ENCODE peak calls at places on chromosomes 3 and 15, in six cellular contexts. Q, E, D, S, N and L are unnamed samples.
A peak's percentile ranks its signal among the peaks of the same experiment; 100 is the strongest.

GRCh38 chr3:44136421-44136820 is 105.3 kb upstream of the TOPAZ1 start:
- DNase-seq in S (no peak), E (peak; percentile 20), N (no peak), Q (no peak), D (peak; percentile 1), L (no peak)

GRCh38 chr3:53194218-53195065 is 33.4 kb downstream of the PRKCD start:
- DNase-seq in S (no peak), Q (peak; percentile 39), N (no peak), E (no peak), D (peak; percentile 23), L (peak; percentile 61)

GRCh38 chr15:62769604-62770003 is 272.9 kb upstream of the TPM1 start:
- DNase-seq in Q (peak; percentile 84), N (no peak), E (no peak), S (no peak), D (peak; percentile 63), L (no peak)

GRCh38 chr3:139538733-139539132 is 809 bp downstream of the RBP1 start:
- DNase-seq in S (no peak), E (no peak), N (no peak), D (peak; percentile 38), Q (peak; percentile 53), L (peak; percentile 44)

GRCh38 chr3:109994853-109995252 is 657.5 kb upstream of the DPPA4 start:
- DNase-seq in Q (no peak), E (no peak), N (no peak), D (no peak), S (no peak), L (no peak)

GRCh38 chr15:34119291-34119690 is 17.4 kb downstream of the PGBD4 start:
- DNase-seq in E (no peak), D (peak; percentile 61), S (no peak), N (peak; percentile 49), Q (no peak), L (no peak)

GRCh38 chr3:155748611-155749365 is 3.9 kb upstream of the PLCH1 start:
- DNase-seq in E (no peak), S (no peak), N (peak; percentile 5), D (no peak), Q (no peak), L (no peak)

GRCh38 chr3:195255571-195256501 is 15.1 kb downstream of the XXYLT1 start:
- DNase-seq in N (no peak), Q (no peak), S (no peak), D (no peak), E (no peak), L (no peak)

GRCh38 chr3:129611812-129612349 is 5.4 kb upstream of the PLXND1 start:
- DNase-seq in N (peak; percentile 97), D (peak; percentile 84), E (no peak), S (no peak), Q (peak; percentile 49), L (peak; percentile 88)

GRCh38 chr3:21944251-21944650 is 193.2 kb upstream of the ZNF385D start:
- DNase-seq in N (no peak), Q (no peak), S (no peak), D (no peak), E (peak; percentile 58), L (no peak)

GRCh38 chr15:60661075-60661645 is 182.2 kb upstream of the ICE2 start:
- DNase-seq in D (no peak), S (no peak), Q (no peak), E (no peak), N (peak; percentile 9), L (no peak)

GRCh38 chr3:128398586-128398985 is 68.1 kb downstream of the DNAJB8 start:
- DNase-seq in N (no peak), S (no peak), D (no peak), Q (no peak), E (no peak), L (no peak)

GRCh38 chr3:53890726-53891499 is 746 bp downstream of the SELENOK start:
- DNase-seq in S (no peak), E (no peak), D (peak; percentile 65), Q (peak; percentile 42), N (peak; percentile 66), L (no peak)

GRCh38 chr3:133610031-133610430 is 36.5 kb downstream of the CDV3 start:
- DNase-seq in N (no peak), S (no peak), D (no peak), E (no peak), Q (peak; percentile 26), L (no peak)

GRCh38 chr3:160564205-160564922 is 1.0 kb downstream of the KPNA4 start:
- DNase-seq in S (no peak), D (peak; percentile 28), Q (no peak), N (no peak), E (peak; percentile 14), L (no peak)

GRCh38 chr3:17183951-17184550 is 299.3 kb downstream of the PLCL2 start:
- DNase-seq in S (no peak), E (no peak), N (no peak), D (peak; percentile 25), Q (peak; percentile 62), L (no peak)

GRCh38 chr3:44100298-44100695 is 141.4 kb upstream of the TOPAZ1 start:
- DNase-seq in D (no peak), Q (no peak), S (no peak), N (no peak), E (no peak), L (no peak)

GRCh38 chr3:71726106-71726505 is 904 bp upstream of the EIF4E3 start:
- DNase-seq in N (peak; percentile 2), E (no peak), S (no peak), D (no peak), Q (no peak), L (no peak)

GRCh38 chr3:98812851-98813374 is 49.8 kb downstream of the ST3GAL6 start:
- DNase-seq in Q (peak; percentile 50), N (no peak), E (no peak), D (peak; percentile 56), S (no peak), L (no peak)

GRCh38 chr15:100812802-100813201 is 66.8 kb upstream of the ALDH1A3 start:
- DNase-seq in S (no peak), N (no peak), Q (no peak), E (no peak), D (no peak), L (no peak)

GRCh38 chr3:63199606-63200005 is 78.5 kb upstream of the SYNPR start:
- DNase-seq in S (no peak), E (no peak), D (no peak), Q (no peak), N (no peak), L (no peak)

GRCh38 chr15:99749386-99749785 is 16.1 kb upstream of the LYSMD4 start:
- DNase-seq in S (no peak), Q (peak; percentile 10), N (no peak), E (no peak), D (no peak), L (no peak)

GRCh38 chr15:99753066-99753465 is 19.8 kb upstream of the LYSMD4 start:
- DNase-seq in N (no peak), E (no peak), Q (no peak), D (no peak), S (no peak), L (no peak)

GRCh38 chr15:99755692-99756409 is 22.6 kb upstream of the LYSMD4 start:
- DNase-seq in E (peak; percentile 59), S (no peak), D (peak; percentile 70), N (peak; percentile 32), Q (peak; percentile 67), L (peak; percentile 58)

DNA sequence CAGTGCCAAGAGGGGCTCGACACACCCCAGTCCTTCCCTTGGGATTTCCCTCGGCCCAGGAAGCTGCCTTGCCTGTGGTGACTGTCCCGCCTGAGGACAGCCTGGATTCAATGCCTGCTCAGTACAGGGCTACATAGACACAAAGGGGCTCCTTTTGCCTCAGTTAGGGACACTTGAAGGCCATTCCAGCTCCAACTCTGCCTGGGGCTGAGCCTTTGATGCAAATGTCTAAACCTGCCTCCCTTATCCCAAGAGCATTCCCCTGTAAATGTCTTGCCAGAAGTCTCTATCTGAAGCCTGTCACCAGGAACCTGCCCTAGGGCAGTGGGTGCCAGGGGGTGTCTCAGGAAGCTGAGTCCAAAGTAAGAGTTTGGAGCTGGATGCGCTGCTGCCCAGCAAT is 19.3 kb upstream of the LYSMD4 start:
- DNase-seq in S (no peak), N (no peak), E (no peak), D (no peak), Q (no peak), L (no peak)
- H3K14ac ChIP-seq in S (no peak overlapping the region), N (no peak overlapping the region), E (no peak overlapping the region), D (no peak overlapping the region), Q (no peak overlapping the region), L (no peak overlapping the region)

GRCh38 chr3:46609944-46610722 is 2.2 kb upstream of the FAM240A start:
- DNase-seq in E (no peak), D (no peak), S (no peak), Q (no peak), N (no peak), L (no peak)
- H3K14ac ChIP-seq in E (no peak overlapping the region), D (no peak overlapping the region), S (no peak overlapping the region), Q (no peak overlapping the region), N (no peak overlapping the region), L (no peak overlapping the region)

DNA sequence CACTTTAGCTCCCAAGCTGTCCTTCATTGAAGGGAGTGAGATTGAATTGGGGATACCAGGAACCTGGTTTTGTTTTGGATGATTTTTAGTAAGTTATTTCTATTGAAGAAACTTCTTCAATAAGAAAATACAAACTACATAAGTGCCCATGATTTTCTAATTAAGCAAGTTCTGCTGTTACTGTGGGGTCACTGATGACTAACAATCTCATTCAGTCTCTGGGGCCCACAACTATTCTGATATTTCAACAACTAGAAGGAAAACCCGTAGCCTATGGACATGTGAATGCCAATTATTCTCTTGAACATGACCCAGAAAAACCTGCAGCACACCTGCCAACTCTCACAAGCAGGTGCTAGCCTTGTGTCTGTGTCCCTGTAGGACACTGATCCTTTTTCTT is 184.6 kb downstream of the DCLK3 start:
- DNase-seq in S (no peak), D (no peak), Q (no peak), N (no peak), E (no peak), L (no peak)
- H3K14ac ChIP-seq in S (no peak overlapping the region), D (no peak overlapping the region), Q (no peak overlapping the region), N (no peak overlapping the region), E (no peak overlapping the region), L (no peak overlapping the region)

DNA sequence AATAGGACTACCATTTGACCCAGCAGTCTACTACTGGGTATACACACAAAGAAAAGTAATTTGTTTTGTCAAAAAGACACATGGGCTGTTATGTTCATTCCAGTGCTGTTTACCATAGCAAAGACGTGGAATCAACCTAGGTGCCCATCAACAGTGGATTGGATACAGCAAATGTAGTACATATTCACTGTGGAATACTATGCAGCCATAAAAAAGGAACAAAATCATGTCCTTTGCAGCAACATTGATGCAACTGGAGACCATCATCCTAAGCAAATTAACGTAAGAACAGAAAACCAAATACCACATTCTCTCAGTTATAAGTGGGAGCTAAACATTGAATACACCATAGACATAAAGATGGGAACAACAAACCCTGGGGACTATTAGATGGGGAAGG is 25.8 kb downstream of the BBX start:
- DNase-seq in E (no peak), N (no peak), D (no peak), S (no peak), Q (no peak), L (no peak)
- H3K14ac ChIP-seq in E (no peak overlapping the region), N (no peak overlapping the region), D (no peak overlapping the region), S (no peak overlapping the region), Q (no peak overlapping the region), L (no peak overlapping the region)